ENCODE peak calls at places on chromosomes 2 and 18, in four cellular contexts. One of them, this sample, is unnamed.

GRCh38 chr2:70132244-70133126 is 45.2 kb downstream of the PCBP1 start:
- DNase-seq in T-helper 1 cell: peak; percentile 35
- DNase-seq in MV-4-11: no peak
- DNase-seq in MCF 10A: peak; percentile 43
- DNase-seq in this sample: peak; percentile 75

GRCh38 chr18:46388295-46388694 is 268.7 kb downstream of the LOXHD1 start:
- DNase-seq in T-helper 1 cell: no peak
- DNase-seq in MV-4-11: no peak
- DNase-seq in MCF 10A: peak; percentile 65
- DNase-seq in this sample: no peak

GRCh38 chr18:33812186-33812585 is 234.2 kb downstream of the ASXL3 start:
- DNase-seq in T-helper 1 cell: no peak
- DNase-seq in MV-4-11: no peak
- DNase-seq in MCF 10A: peak; percentile 62
- DNase-seq in this sample: no peak

GRCh38 chr2:112048887-112049286 is 6.2 kb upstream of the TMEM87B start:
- DNase-seq in T-helper 1 cell: peak; percentile 24
- DNase-seq in MV-4-11: peak; percentile 50
- DNase-seq in MCF 10A: peak; percentile 66
- DNase-seq in this sample: peak; percentile 81

GRCh38 chr2:9753665-9754531 is 89.4 kb upstream of the TAF1B start:
- DNase-seq in T-helper 1 cell: peak; percentile 27
- DNase-seq in MV-4-11: no peak
- DNase-seq in MCF 10A: peak; percentile 77
- DNase-seq in this sample: no peak

GRCh38 chr2:1498176-1498575 is 84.9 kb downstream of the TPO start:
- DNase-seq in T-helper 1 cell: no peak
- DNase-seq in MV-4-11: no peak
- DNase-seq in MCF 10A: no peak
- DNase-seq in this sample: no peak

GRCh38 chr2:205543262-205543843 is 138.9 kb upstream of the NRP2 start:
- DNase-seq in T-helper 1 cell: no peak
- DNase-seq in MV-4-11: peak; percentile 86
- DNase-seq in MCF 10A: no peak
- DNase-seq in this sample: no peak

GRCh38 chr18:68803371-68803770 is 5.5 kb downstream of the CCDC102B start:
- DNase-seq in T-helper 1 cell: no peak
- DNase-seq in MV-4-11: no peak
- DNase-seq in MCF 10A: peak; percentile 48
- DNase-seq in this sample: no peak

GRCh38 chr2:24147364-24147763 is 24.1 kb downstream of the FAM228B start:
- DNase-seq in T-helper 1 cell: no peak
- DNase-seq in MV-4-11: no peak
- DNase-seq in MCF 10A: no peak
- DNase-seq in this sample: no peak

GRCh38 chr18:77622009-77622692 is 372.5 kb downstream of the GALR1 start:
- DNase-seq in T-helper 1 cell: no peak
- DNase-seq in MV-4-11: no peak
- DNase-seq in MCF 10A: no peak
- DNase-seq in this sample: no peak

GRCh38 chr18:1710114-1710513 is 805.4 kb downstream of the ADCYAP1 start:
- DNase-seq in T-helper 1 cell: no peak
- DNase-seq in MV-4-11: no peak
- DNase-seq in MCF 10A: no peak
- DNase-seq in this sample: no peak

GRCh38 chr18:70234667-70235459 is 29.4 kb upstream of the RTTN start:
- DNase-seq in T-helper 1 cell: no peak
- DNase-seq in MV-4-11: peak; percentile 43
- DNase-seq in MCF 10A: peak; percentile 6
- DNase-seq in this sample: no peak

GRCh38 chr2:202221873-202222272 is 16.5 kb downstream of the SUMO1 start:
- DNase-seq in T-helper 1 cell: no peak
- DNase-seq in MV-4-11: no peak
- DNase-seq in MCF 10A: no peak
- DNase-seq in this sample: no peak

GRCh38 chr2:236659758-236660150 is 90.1 kb downstream of the ACKR3 start:
- DNase-seq in T-helper 1 cell: no peak
- DNase-seq in MV-4-11: no peak
- DNase-seq in MCF 10A: peak; percentile 28
- DNase-seq in this sample: no peak

GRCh38 chr2:179953359-179953758 is 53.7 kb downstream of the CWC22 start:
- DNase-seq in T-helper 1 cell: no peak
- DNase-seq in MV-4-11: no peak
- DNase-seq in MCF 10A: no peak
- DNase-seq in this sample: no peak

GRCh38 chr2:3198119-3198518 is 179.5 kb downstream of the EIPR1 start:
- DNase-seq in T-helper 1 cell: no peak
- DNase-seq in MV-4-11: no peak
- DNase-seq in MCF 10A: no peak
- DNase-seq in this sample: no peak

GRCh38 chr2:116489292-116489691 is 1325.2 kb upstream of the DDX18 start:
- DNase-seq in T-helper 1 cell: no peak
- DNase-seq in MV-4-11: no peak
- DNase-seq in MCF 10A: no peak
- DNase-seq in this sample: no peak

GRCh38 chr2:240125749-240126148 is 10.4 kb downstream of the COPS9 start:
- DNase-seq in T-helper 1 cell: no peak
- DNase-seq in MV-4-11: no peak
- DNase-seq in MCF 10A: no peak
- DNase-seq in this sample: no peak

GRCh38 chr2:133777607-133778006 is 209.3 kb upstream of the NCKAP5 start:
- DNase-seq in T-helper 1 cell: no peak
- DNase-seq in MV-4-11: no peak
- DNase-seq in MCF 10A: peak; percentile 60
- DNase-seq in this sample: no peak

GRCh38 chr18:49812321-49813070 is 837 bp downstream of the ACAA2 start:
- DNase-seq in T-helper 1 cell: no peak
- DNase-seq in MV-4-11: no peak
- DNase-seq in MCF 10A: peak; percentile 19
- DNase-seq in this sample: peak; percentile 47

GRCh38 chr2:158745067-158745865 is 49.9 kb upstream of the DAPL1 start:
- DNase-seq in T-helper 1 cell: peak; percentile 31
- DNase-seq in MV-4-11: no peak
- DNase-seq in MCF 10A: peak; percentile 62
- DNase-seq in this sample: peak; percentile 56

GRCh38 chr2:187349328-187349944 is 98.6 kb downstream of the CALCRL start:
- DNase-seq in T-helper 1 cell: no peak
- DNase-seq in MV-4-11: peak; percentile 87
- DNase-seq in MCF 10A: peak; percentile 25
- DNase-seq in this sample: no peak

GRCh38 chr2:37583867-37584266 is 87.6 kb downstream of the CDC42EP3 start:
- DNase-seq in T-helper 1 cell: no peak
- DNase-seq in MV-4-11: no peak
- DNase-seq in MCF 10A: peak; percentile 37
- DNase-seq in this sample: no peak

GRCh38 chr18:12399231-12399630 is 8.5 kb upstream of the PRELID3A start:
- DNase-seq in T-helper 1 cell: no peak
- DNase-seq in MV-4-11: no peak
- DNase-seq in MCF 10A: no peak
- DNase-seq in this sample: no peak

GRCh38 chr18:23485386-23485785 is 17.9 kb upstream of the RMC1 start:
- DNase-seq in T-helper 1 cell: no peak
- DNase-seq in MV-4-11: no peak
- DNase-seq in MCF 10A: no peak
- DNase-seq in this sample: no peak

GRCh38 chr2:16155351-16156145 is 215.2 kb downstream of the MYCN start:
- DNase-seq in T-helper 1 cell: no peak
- DNase-seq in MV-4-11: no peak
- DNase-seq in MCF 10A: no peak
- DNase-seq in this sample: no peak